ENCODE peak calls at places on chromosomes 12 and 14, in seven cellular contexts. U is endothelial cell, O is K562, T is nephron progenitor cell, B is AG09319, Z is tibial artery, N is upper lobe of right lung. L is an unnamed sample.

GRCh38 chr14:94816113-94816512 is 46.2 kb upstream of the GSC start:
- DNase-seq in T (no peak), O (no peak), B (no peak), U (no peak), N (no peak), Z (no peak), L (no peak)

GRCh38 chr14:68497016-68497415 is 295.9 kb downstream of the ZFP36L1 start:
- DNase-seq in O (no peak), N (no peak), Z (no peak), T (no peak), B (no peak), U (no peak), L (peak; percentile 55)

GRCh38 chr12:32336261-32336660 is 63.1 kb upstream of the FGD4 start:
- DNase-seq in Z (no peak), U (no peak), N (no peak), T (no peak), O (no peak), B (no peak), L (no peak)

GRCh38 chr12:68236421-68237059 is 10.9 kb upstream of the IL26 start:
- DNase-seq in T (no peak), O (peak; percentile 14), B (no peak), U (no peak), N (no peak), Z (no peak), L (peak; percentile 48)

GRCh38 chr14:73789996-73790581 is 61.5 kb upstream of the PTGR2 start:
- DNase-seq in T (no peak), N (no peak), B (peak; percentile 81), O (no peak), Z (peak; percentile 90), U (no peak), L (peak; percentile 51)

GRCh38 chr14:41607966-41608663 is 1.4 kb downstream of the LRFN5 start:
- DNase-seq in Z (no peak), O (no peak), T (peak; percentile 59), B (no peak), N (no peak), U (peak; percentile 40), L (no peak)

GRCh38 chr12:94618995-94619695 is 31.2 kb downstream of the TMCC3 start:
- DNase-seq in N (no peak), Z (no peak), B (no peak), U (no peak), T (no peak), O (no peak), L (peak; percentile 94)

GRCh38 chr14:105487449-105487985 is 831 bp downstream of the CRIP1 start:
- DNase-seq in O (no peak), Z (peak; percentile 81), T (peak; percentile 45), U (no peak), N (peak; percentile 88), B (no peak), L (no peak)

GRCh38 chr14:69504775-69505174 is 20.2 kb downstream of the PLEKHD1 start:
- DNase-seq in T (no peak), Z (no peak), N (peak; percentile 7), O (no peak), U (no peak), B (no peak), L (no peak)

GRCh38 chr12:9244894-9245293 is 36.7 kb upstream of the PZP start:
- DNase-seq in T (no peak), U (no peak), O (no peak), B (no peak), Z (no peak), N (no peak), L (peak; percentile 68)

GRCh38 chr14:99127651-99128167 is 144.3 kb downstream of the BCL11B start:
- DNase-seq in N (peak; percentile 47), U (peak; percentile 1), B (no peak), T (no peak), Z (peak; percentile 55), O (no peak), L (peak; percentile 95)

GRCh38 chr12:89769483-89769818 is 60.8 kb upstream of the ATP2B1 start:
- DNase-seq in U (no peak), N (no peak), B (no peak), T (no peak), Z (no peak), O (no peak), L (no peak)

GRCh38 chr14:50719911-50720759 is 52.0 kb upstream of the SAV1 start:
- DNase-seq in Z (no peak), O (no peak), B (no peak), T (no peak), N (no peak), U (no peak), L (peak; percentile 12)

DNA sequence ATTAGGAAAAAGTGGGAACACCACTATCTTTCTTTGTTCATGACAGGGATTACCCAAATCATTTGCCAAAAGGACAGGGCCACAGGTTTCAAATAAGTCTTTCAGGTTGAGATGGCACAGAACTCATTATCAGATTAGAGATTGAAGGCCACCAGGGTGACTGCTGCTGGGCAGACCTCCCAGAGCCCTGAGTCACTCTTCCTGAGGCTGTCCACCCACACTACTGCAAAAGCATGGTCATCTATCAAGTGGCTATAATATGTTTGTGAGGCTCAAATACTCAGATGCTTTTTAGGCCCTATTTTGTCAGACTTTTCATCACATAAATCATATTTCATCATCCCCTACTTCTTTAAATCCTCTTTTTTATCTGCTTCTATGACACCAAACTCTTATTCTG is 155.3 kb upstream of the CCDC196 start:
- DNase-seq in B (no peak), Z (no peak), N (no peak), U (no peak), O (no peak), T (no peak), L (peak; percentile 45)
- TF ChIP-seq CTCF in B (no peak), Z (no peak), N (no peak), U (no peak), O (no peak), T (no peak), L (no peak)

GRCh38 chr12:97132270-97132669 is 225.2 kb downstream of the NEDD1 start:
- DNase-seq in Z (no peak), N (no peak), U (no peak), B (no peak), O (no peak), T (no peak), L (no peak)

GRCh38 chr12:97131220-97131981 is 224.3 kb downstream of the NEDD1 start:
- DNase-seq in U (no peak), Z (no peak), O (no peak), N (no peak), B (no peak), T (no peak), L (no peak)

GRCh38 chr12:97127061-97127460 is 220.0 kb downstream of the NEDD1 start:
- DNase-seq in U (no peak), T (no peak), Z (no peak), N (no peak), B (no peak), O (no peak), L (no peak)
- TF ChIP-seq CTCF in U (no peak), T (no peak), Z (no peak), N (no peak), B (no peak), O (no peak), L (no peak)

GRCh38 chr12:125683748-125684381 is 618.6 kb downstream of the AACS start:
- DNase-seq in T (peak; percentile 90), B (no peak), O (no peak), N (peak; percentile 83), Z (no peak), U (peak; percentile 86), L (no peak)
- TF ChIP-seq CTCF in T (peak; percentile 93), B (no peak), O (peak; percentile 31), N (peak; percentile 55), Z (no peak), U (peak; percentile 89), L (no peak)

GRCh38 chr14:51957950-51958349 is 31.4 kb upstream of the RTRAF start:
- DNase-seq in O (no peak), N (no peak), Z (no peak), B (no peak), T (no peak), U (no peak), L (peak; percentile 85)

GRCh38 chr14:51953996-51954395 is 35.4 kb upstream of the RTRAF start:
- DNase-seq in Z (no peak), B (no peak), O (no peak), T (no peak), U (no peak), N (no peak), L (no peak)

GRCh38 chr14:51950007-51950406 is 39.3 kb upstream of the RTRAF start:
- DNase-seq in O (no peak), N (no peak), B (no peak), U (no peak), Z (no peak), T (no peak), L (no peak)

GRCh38 chr14:51959928-51960327 is 29.4 kb upstream of the RTRAF start:
- DNase-seq in Z (no peak), O (no peak), B (no peak), T (no peak), U (no peak), N (no peak), L (no peak)

DNA sequence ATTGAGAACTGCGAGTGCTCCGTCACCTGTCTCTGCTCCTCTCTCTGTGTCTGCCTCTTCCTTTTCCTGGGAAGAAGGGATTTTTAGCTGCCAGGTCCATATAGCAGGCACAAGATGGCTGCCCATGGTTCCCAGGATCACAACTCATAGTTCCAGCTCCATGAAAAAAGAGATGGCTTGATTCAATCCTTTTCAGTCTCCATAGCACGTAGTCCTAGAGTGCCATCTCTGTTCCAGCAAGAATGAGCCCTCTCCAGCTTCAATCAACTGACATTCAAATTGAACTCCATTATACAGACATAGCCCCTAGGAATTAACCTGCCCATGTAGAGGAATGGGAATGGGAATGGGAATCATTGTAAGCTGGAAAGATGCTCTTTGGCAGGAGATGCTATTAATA is 34.7 kb upstream of the RTRAF start:
- DNase-seq in N (no peak), T (no peak), B (no peak), Z (no peak), O (no peak), U (no peak), L (no peak)
- TF ChIP-seq CTCF in N (no peak), T (no peak), B (no peak), Z (no peak), O (no peak), U (no peak), L (no peak)